ENCODE peak calls at places on chromosomes 13 and 19, in nine cellular contexts. One of them, this sample, is unnamed.

GRCh38 chr19:41940443-41941409 is 12.5 kb upstream of the ERFL start:
- DNase-seq in GM12878: no peak
- DNase-seq in GM23338: peak; percentile 17
- DNase-seq in K562: peak; percentile 36
- DNase-seq in A549: peak; percentile 77
- DNase-seq in HL-60: no peak
- DNase-seq in SK-N-SH: peak; percentile 69
- DNase-seq in HepG2: no peak
- DNase-seq in HCT116: no peak
- DNase-seq in this sample: no peak

GRCh38 chr13:75355609-75356008 is 126.4 kb downstream of the TBC1D4 start:
- DNase-seq in HCT116: no peak
- DNase-seq in HepG2: no peak
- DNase-seq in SK-N-SH: no peak
- DNase-seq in A549: no peak
- DNase-seq in GM12878: no peak
- DNase-seq in HL-60: no peak
- DNase-seq in K562: no peak
- DNase-seq in GM23338: no peak
- DNase-seq in this sample: no peak

GRCh38 chr19:46303702-46304397 is 7.0 kb downstream of the HIF3A start:
- DNase-seq in GM23338: peak; percentile 100
- DNase-seq in SK-N-SH: peak; percentile 82
- DNase-seq in A549: peak; percentile 40
- DNase-seq in K562: peak; percentile 90
- DNase-seq in HL-60: no peak
- DNase-seq in GM12878: no peak
- DNase-seq in HCT116: peak; percentile 92
- DNase-seq in HepG2: no peak
- DNase-seq in this sample: no peak

GRCh38 chr19:58305065-58305931 is at the start of gene ERVK3-1:
- DNase-seq in HCT116: peak; percentile 91
- DNase-seq in HepG2: peak; percentile 96
- DNase-seq in K562: peak; percentile 90
- DNase-seq in GM12878: peak; percentile 91
- DNase-seq in GM23338: peak; percentile 99
- DNase-seq in A549: peak; percentile 99
- DNase-seq in SK-N-SH: peak; percentile 94
- DNase-seq in HL-60: peak; percentile 98
- DNase-seq in this sample: peak; percentile 91

GRCh38 chr19:19602136-19602712 is 16.3 kb downstream of the PBX4 start:
- DNase-seq in HCT116: no peak
- DNase-seq in HL-60: no peak
- DNase-seq in HepG2: peak; percentile 40
- DNase-seq in GM12878: no peak
- DNase-seq in GM23338: no peak
- DNase-seq in SK-N-SH: no peak
- DNase-seq in K562: no peak
- DNase-seq in A549: no peak
- DNase-seq in this sample: no peak

GRCh38 chr13:83722443-83722842 is 159.8 kb downstream of the SLITRK1 start:
- DNase-seq in GM12878: no peak
- DNase-seq in A549: no peak
- DNase-seq in K562: no peak
- DNase-seq in HCT116: no peak
- DNase-seq in GM23338: peak; percentile 29
- DNase-seq in SK-N-SH: no peak
- DNase-seq in HepG2: no peak
- DNase-seq in HL-60: no peak
- DNase-seq in this sample: no peak

GRCh38 chr19:36547001-36547732 is 19.1 kb upstream of the ZNF260 start:
- DNase-seq in A549: no peak
- DNase-seq in GM23338: peak; percentile 34
- DNase-seq in K562: no peak
- DNase-seq in GM12878: no peak
- DNase-seq in HL-60: no peak
- DNase-seq in HepG2: no peak
- DNase-seq in HCT116: no peak
- DNase-seq in SK-N-SH: no peak
- DNase-seq in this sample: no peak

GRCh38 chr13:31090921-31091624 is 70.6 kb downstream of the HSPH1 start:
- DNase-seq in HL-60: no peak
- DNase-seq in K562: no peak
- DNase-seq in GM23338: no peak
- DNase-seq in GM12878: no peak
- DNase-seq in A549: no peak
- DNase-seq in HepG2: no peak
- DNase-seq in HCT116: no peak
- DNase-seq in SK-N-SH: no peak
- DNase-seq in this sample: no peak

GRCh38 chr19:46624958-46625661 is at the start of gene PTGIR:
- DNase-seq in HL-60: no peak
- DNase-seq in A549: no peak
- DNase-seq in HepG2: no peak
- DNase-seq in SK-N-SH: peak; percentile 43
- DNase-seq in GM23338: peak; percentile 40
- DNase-seq in K562: peak; percentile 67
- DNase-seq in HCT116: no peak
- DNase-seq in GM12878: no peak
- DNase-seq in this sample: no peak

GRCh38 chr13:40801255-40802217 is 12.1 kb downstream of the SLC25A15 start:
- DNase-seq in HL-60: no peak
- DNase-seq in SK-N-SH: no peak
- DNase-seq in HCT116: no peak
- DNase-seq in GM23338: no peak
- DNase-seq in K562: no peak
- DNase-seq in HepG2: peak; percentile 73
- DNase-seq in GM12878: no peak
- DNase-seq in A549: no peak
- DNase-seq in this sample: no peak

GRCh38 chr13:40798380-40798779 is 9.0 kb downstream of the SLC25A15 start:
- DNase-seq in HepG2: no peak
- DNase-seq in A549: no peak
- DNase-seq in K562: no peak
- DNase-seq in SK-N-SH: no peak
- DNase-seq in GM23338: no peak
- DNase-seq in HL-60: no peak
- DNase-seq in GM12878: no peak
- DNase-seq in HCT116: no peak
- DNase-seq in this sample: no peak

GRCh38 chr13:40803316-40803715 is 13.9 kb downstream of the SLC25A15 start:
- DNase-seq in HepG2: no peak
- DNase-seq in GM23338: no peak
- DNase-seq in SK-N-SH: no peak
- DNase-seq in GM12878: no peak
- DNase-seq in K562: no peak
- DNase-seq in HCT116: no peak
- DNase-seq in A549: no peak
- DNase-seq in HL-60: no peak
- DNase-seq in this sample: no peak

GRCh38 chr13:40799508-40799907 is 10.1 kb downstream of the SLC25A15 start:
- DNase-seq in HCT116: no peak
- DNase-seq in K562: no peak
- DNase-seq in GM12878: no peak
- DNase-seq in HepG2: no peak
- DNase-seq in A549: no peak
- DNase-seq in GM23338: no peak
- DNase-seq in HL-60: no peak
- DNase-seq in SK-N-SH: no peak
- DNase-seq in this sample: no peak

DNA sequence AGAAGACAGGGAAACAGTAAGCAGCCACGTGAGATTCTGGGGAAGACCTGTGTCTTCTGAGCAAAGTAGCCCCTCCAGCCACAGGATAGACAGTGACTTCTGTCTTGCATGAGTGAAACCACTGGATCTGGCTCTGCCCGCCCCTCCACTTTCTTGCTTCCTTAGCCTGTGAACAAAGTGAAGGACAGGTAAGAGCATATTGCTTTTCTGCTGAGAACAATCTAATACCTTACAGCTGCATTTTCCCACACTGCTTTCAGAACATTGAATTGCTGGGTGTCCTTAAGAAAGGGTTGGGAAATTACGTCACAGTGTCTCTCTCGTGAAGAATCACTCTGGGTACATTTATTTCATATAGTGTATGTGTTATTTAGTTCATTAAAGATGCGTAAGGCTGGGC is 11.1 kb downstream of the SLC25A15 start:
- DNase-seq in GM12878: no peak
- DNase-seq in HL-60: no peak
- DNase-seq in K562: no peak
- DNase-seq in GM23338: no peak
- DNase-seq in HepG2: no peak
- DNase-seq in HCT116: no peak
- DNase-seq in A549: no peak
- DNase-seq in SK-N-SH: no peak
- DNase-seq in this sample: no peak
- TF ChIP-seq REST in GM12878: no peak
- TF ChIP-seq REST in HL-60: no peak
- TF ChIP-seq REST in K562: no peak
- TF ChIP-seq REST in GM23338: no peak
- TF ChIP-seq REST in HepG2: no peak
- TF ChIP-seq REST in HCT116: no peak
- TF ChIP-seq REST in A549: no peak
- TF ChIP-seq REST in SK-N-SH: no peak
- TF ChIP-seq REST in this sample: no peak

GRCh38 chr13:51589793-51590192 is 5.5 kb downstream of the WDFY2 start:
- DNase-seq in HL-60: no peak
- DNase-seq in HepG2: no peak
- DNase-seq in K562: no peak
- DNase-seq in HCT116: no peak
- DNase-seq in GM12878: no peak
- DNase-seq in GM23338: no peak
- DNase-seq in SK-N-SH: peak; percentile 17
- DNase-seq in A549: no peak
- DNase-seq in this sample: no peak
- H3K27ac ChIP-seq in HL-60: no peak overlapping the region
- H3K27ac ChIP-seq in HepG2: peak overlapping the region; percentile 45
- H3K27ac ChIP-seq in K562: no peak overlapping the region
- H3K27ac ChIP-seq in HCT116: no peak overlapping the region
- H3K27ac ChIP-seq in GM12878: no peak overlapping the region
- H3K27ac ChIP-seq in GM23338: no peak overlapping the region
- H3K27ac ChIP-seq in SK-N-SH: peak overlapping the region; percentile 84
- H3K27ac ChIP-seq in A549: peak overlapping the region; percentile 92
- H3K27ac ChIP-seq in this sample: peak overlapping the region; percentile 78

DNA sequence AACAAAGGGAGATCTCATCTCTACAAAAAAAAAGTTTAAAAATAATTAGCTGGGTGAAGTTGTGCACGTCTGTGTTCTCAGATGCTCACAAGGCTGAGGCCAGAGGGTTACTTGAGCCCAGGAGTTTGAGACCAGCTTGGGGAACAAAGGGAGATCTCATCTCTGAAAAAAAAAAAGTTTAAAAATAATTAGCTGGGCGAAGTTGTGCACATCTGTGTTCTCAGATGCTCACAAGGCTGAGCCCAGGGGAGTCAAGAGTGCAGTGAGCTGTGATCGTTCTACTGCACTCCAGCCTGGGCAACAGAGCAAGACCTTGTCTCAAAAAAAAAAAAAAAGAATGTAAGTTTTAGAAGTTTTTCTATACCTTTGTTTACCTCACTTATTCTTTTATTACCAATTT is 127.3 kb downstream of the FGF9 start:
- DNase-seq in A549: no peak
- DNase-seq in K562: no peak
- DNase-seq in HCT116: no peak
- DNase-seq in HepG2: no peak
- DNase-seq in GM12878: no peak
- DNase-seq in GM23338: no peak
- DNase-seq in HL-60: no peak
- DNase-seq in SK-N-SH: no peak
- DNase-seq in this sample: no peak
- TF ChIP-seq REST in A549: no peak
- TF ChIP-seq REST in K562: no peak
- TF ChIP-seq REST in HCT116: no peak
- TF ChIP-seq REST in HepG2: no peak
- TF ChIP-seq REST in GM12878: no peak
- TF ChIP-seq REST in GM23338: no peak
- TF ChIP-seq REST in HL-60: no peak
- TF ChIP-seq REST in SK-N-SH: no peak
- TF ChIP-seq REST in this sample: no peak

DNA sequence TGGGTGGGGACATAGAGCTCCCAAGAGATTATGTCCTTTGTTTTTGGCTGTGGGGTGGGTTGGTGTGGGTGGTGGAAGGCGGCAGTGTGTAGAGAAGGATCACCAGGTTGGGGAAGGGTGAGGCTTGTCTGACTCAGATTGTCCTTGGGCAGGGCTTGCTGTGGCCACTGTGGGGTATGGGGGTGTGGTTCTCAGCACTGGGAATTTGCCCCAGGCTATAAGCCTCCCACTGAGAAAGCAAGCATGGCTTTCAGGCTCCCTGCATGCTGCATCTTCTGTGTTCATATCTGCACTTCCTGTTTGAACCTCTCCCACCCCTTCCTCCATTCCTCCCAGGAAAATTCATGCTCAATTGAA is 34.9 kb downstream of the DNAJC15 start:
- DNase-seq in K562: no peak
- DNase-seq in HL-60: no peak
- DNase-seq in GM23338: no peak
- DNase-seq in SK-N-SH: no peak
- DNase-seq in HepG2: peak; percentile 46
- DNase-seq in GM12878: no peak
- DNase-seq in HCT116: peak; percentile 87
- DNase-seq in A549: peak; percentile 16
- DNase-seq in this sample: no peak
- H3K27ac ChIP-seq in K562: no peak overlapping the region
- H3K27ac ChIP-seq in HL-60: no peak overlapping the region
- H3K27ac ChIP-seq in GM23338: no peak overlapping the region
- H3K27ac ChIP-seq in SK-N-SH: no peak overlapping the region
- H3K27ac ChIP-seq in HepG2: peak overlapping the region; percentile 71
- H3K27ac ChIP-seq in GM12878: peak overlapping the region; percentile 33
- H3K27ac ChIP-seq in HCT116: peak overlapping the region; percentile 73
- H3K27ac ChIP-seq in A549: peak overlapping the region; percentile 80
- H3K27ac ChIP-seq in this sample: peak overlapping the region; percentile 59